ENCODE peak calls at places on chromosomes 13 and 19, in ten cellular contexts. J, Q, P, K, R, E, H, N, C and T are unnamed samples.

GRCh38 chr13:29547135-29547534 is 48.4 kb downstream of the SLC7A1 start:
- DNase-seq in C (no peak), Q (no peak), H (no peak), N (no peak), R (no peak), E (no peak), P (no peak), K (no peak), J (peak), T (no peak)

GRCh38 chr19:23318143-23318542 is 67.9 kb upstream of the ZNF724 start:
- DNase-seq in N (no peak), P (no peak), K (no peak), Q (no peak), C (peak), R (no peak), E (no peak), H (no peak), J (no peak), T (no peak)

GRCh38 chr13:99617474-99618255 is 116.4 kb downstream of the TM9SF2 start:
- DNase-seq in K (no peak), Q (peak), N (no peak), R (no peak), J (peak), E (no peak), H (no peak), C (no peak), P (no peak), T (no peak)

GRCh38 chr19:39390759-39391592 is at the start of the genes MED29 and PAF1:
- DNase-seq in K (peak), H (peak), P (peak), E (peak), N (peak), C (peak), J (peak), R (peak), Q (peak), T (peak)

GRCh38 chr13:28820099-28821051 is at the start of gene MTUS2:
- DNase-seq in K (no peak), J (peak), E (no peak), H (no peak), P (no peak), C (no peak), R (no peak), N (no peak), Q (no peak), T (peak)

GRCh38 chr19:39341122-39341719 is 1.0 kb upstream of the SAMD4B start:
- DNase-seq in P (no peak), H (no peak), N (no peak), J (peak), Q (peak), C (no peak), K (no peak), E (no peak), R (no peak), T (no peak)

GRCh38 chr19:45862271-45862563 is 730 bp downstream of the SYMPK start:
- DNase-seq in E (no peak), N (no peak), H (no peak), Q (no peak), J (no peak), K (no peak), C (no peak), P (no peak), R (no peak), T (no peak)

GRCh38 chr13:30877335-30877734 is 28.7 kb upstream of the MEDAG start:
- DNase-seq in R (no peak), K (no peak), N (no peak), H (no peak), C (no peak), Q (peak), P (no peak), J (no peak), E (no peak), T (no peak)

GRCh38 chr19:2731181-2732117 is 8.4 kb downstream of the SLC39A3 start:
- DNase-seq in R (no peak), J (no peak), N (no peak), P (no peak), K (no peak), H (no peak), E (no peak), C (no peak), Q (no peak), T (no peak)

GRCh38 chr19:15264061-15264932 is 32.0 kb upstream of the EPHX3 start:
- DNase-seq in Q (peak), E (peak), R (peak), P (peak), N (no peak), J (peak), H (peak), K (peak), C (peak), T (peak)

GRCh38 chr19:9966448-9966847 is 30.1 kb upstream of the OLFM2 start:
- DNase-seq in E (no peak), J (peak), Q (no peak), N (no peak), K (no peak), P (no peak), C (no peak), R (no peak), H (no peak), T (no peak)

GRCh38 chr13:31674056-31674455 is 65.3 kb upstream of the RXFP2 start:
- DNase-seq in Q (peak), H (no peak), E (no peak), C (no peak), J (no peak), N (no peak), P (no peak), R (no peak), K (no peak), T (no peak)

GRCh38 chr13:24270639-24271131 is 38.7 kb upstream of the C1QTNF9 start:
- DNase-seq in P (no peak), E (peak), C (peak), K (no peak), R (no peak), J (no peak), N (no peak), H (no peak), Q (peak), T (no peak)

GRCh38 chr19:4988770-4989251 is 19.9 kb downstream of the KDM4B start:
- DNase-seq in K (no peak), R (no peak), E (no peak), Q (peak), J (no peak), N (no peak), P (no peak), C (peak), H (no peak), T (no peak)

GRCh38 chr13:92074658-92075057 is 676.2 kb downstream of the GPC5 start:
- DNase-seq in E (no peak), H (no peak), N (no peak), Q (no peak), K (no peak), C (no peak), R (no peak), P (no peak), J (peak), T (no peak)

GRCh38 chr19:42345191-42345812 is 19.9 kb downstream of the MEGF8 start:
- DNase-seq in Q (no peak), J (no peak), C (no peak), H (no peak), E (no peak), N (no peak), P (no peak), R (no peak), K (no peak), T (no peak)

GRCh38 chr13:73898276-73898675 is 235.9 kb downstream of the KLF12 start:
- DNase-seq in E (no peak), J (no peak), K (no peak), N (no peak), Q (no peak), R (no peak), H (no peak), P (no peak), C (no peak), T (no peak)

GRCh38 chr19:12293771-12294307 is 844 bp downstream of the ZNF44 start:
- DNase-seq in C (peak), E (no peak), R (peak), H (peak), N (no peak), Q (peak), K (peak), J (peak), P (peak), T (no peak)

GRCh38 chr13:72437458-72437857 is 290.0 kb downstream of the MZT1 start:
- DNase-seq in N (no peak), Q (peak), R (no peak), P (no peak), K (no peak), E (no peak), J (no peak), H (no peak), C (no peak), T (no peak)

GRCh38 chr19:38405276-38405675 is 2.4 kb downstream of the FAM98C start:
- DNase-seq in Q (no peak), J (no peak), P (no peak), K (no peak), N (no peak), E (no peak), R (no peak), H (no peak), C (no peak), T (no peak)

GRCh38 chr19:58059003-58059671 is at the start of gene ZNF135:
- DNase-seq in J (peak), Q (peak), H (peak), C (peak), R (no peak), N (no peak), K (peak), E (peak), P (peak), T (peak)

GRCh38 chr13:76885203-76886004 is 801 bp downstream of the KCTD12 start:
- DNase-seq in Q (peak), K (peak), R (no peak), N (peak), H (peak), J (peak), P (peak), E (peak), C (peak), T (peak)

GRCh38 chr13:48923376-48923775 is 52.3 kb upstream of the FNDC3A start:
- DNase-seq in E (no peak), R (no peak), H (no peak), C (no peak), N (no peak), K (no peak), J (no peak), Q (no peak), P (no peak), T (no peak)

GRCh38 chr19:40358773-40359172 is 10.3 kb downstream of the PLD3 start:
- DNase-seq in Q (no peak), P (peak), R (no peak), E (no peak), C (no peak), J (no peak), N (no peak), K (no peak), H (no peak), T (no peak)

GRCh38 chr13:42836930-42837329 is 55.5 kb downstream of the FAM216B start:
- DNase-seq in N (no peak), J (no peak), P (no peak), E (no peak), K (no peak), H (no peak), Q (peak), C (no peak), R (no peak), T (no peak)

GRCh38 chr19:29620931-29621351 is 14.9 kb downstream of the POP4 start:
- DNase-seq in C (no peak), P (no peak), J (no peak), R (no peak), K (no peak), N (no peak), Q (no peak), E (no peak), H (no peak), T (no peak)

GRCh38 chr19:6095760-6096159 is 14.5 kb downstream of the RFX2 start:
- DNase-seq in H (no peak), E (no peak), R (no peak), Q (no peak), P (no peak), N (no peak), J (no peak), C (no peak), K (no peak), T (no peak)